ENCODE peak calls at places on chromosome 12, in eight cellular contexts. A is vagina; W is CD8-positive, alpha-beta T cell; K is body of pancreas; G is kidney; S is colonic mucosa; I is BE2C; E is stomach. R is an unnamed sample. For H3K4me1, the result is how much of the 10 kb centered on the place peaks cover.

GRCh38 chr12:91901675-91902074 is 244.0 kb downstream of the BTG1 start:
- DNase-seq in A (no peak), W (no peak), K (no peak), G (no peak), S (no peak), I (no peak), E (no peak), R (no peak)

GRCh38 chr12:11746024-11746771 is 96.7 kb downstream of the ETV6 start:
- DNase-seq in A (no peak), W (no peak), K (peak), G (no peak), S (no peak), I (no peak), E (no peak), R (no peak)

GRCh38 chr12:105069936-105070702 is 14.1 kb downstream of the ALDH1L2 start:
- DNase-seq in A (no peak), W (no peak), K (no peak), G (no peak), S (no peak), I (no peak), E (no peak), R (no peak)

GRCh38 chr12:11815397-11815796 is 165.9 kb downstream of the ETV6 start:
- DNase-seq in A (no peak), W (no peak), K (no peak), G (no peak), S (no peak), I (no peak), E (no peak), R (no peak)

GRCh38 chr12:17971850-17972249 is 118.1 kb downstream of the RERGL start:
- DNase-seq in A (no peak), W (no peak), K (no peak), G (no peak), S (no peak), I (no peak), E (no peak), R (no peak)

GRCh38 chr12:47986832-47987231 is 17.4 kb downstream of the COL2A1 start:
- DNase-seq in A (no peak), W (no peak), K (no peak), G (peak), S (no peak), I (no peak), E (no peak), R (peak)

GRCh38 chr12:58774731-58775130 is 145.6 kb downstream of the LRIG3 start:
- DNase-seq in A (no peak), W (no peak), K (no peak), G (no peak), S (no peak), I (no peak), E (no peak), R (no peak)

GRCh38 chr12:85310456-85311076 is 30.5 kb downstream of the ALX1 start:
- DNase-seq in A (no peak), W (no peak), K (no peak), G (no peak), S (no peak), I (no peak), E (no peak), R (no peak)

GRCh38 chr12:47034661-47035060 is 44.8 kb upstream of the PCED1B start:
- DNase-seq in A (no peak), W (no peak), K (no peak), G (no peak), S (no peak), I (no peak), E (no peak), R (no peak)

GRCh38 chr12:30967026-30967425 is 40.5 kb downstream of the TSPAN11 start:
- DNase-seq in A (no peak), W (no peak), K (no peak), G (peak), S (no peak), I (no peak), E (no peak), R (no peak)

GRCh38 chr12:93823616-93824410 is 146.6 kb downstream of the CRADD start:
- DNase-seq in A (peak), W (no peak), K (no peak), G (no peak), S (no peak), I (no peak), E (no peak), R (no peak)

GRCh38 chr12:96486751-96487150 is 2.6 kb upstream of the CFAP54 start:
- DNase-seq in A (no peak), W (no peak), K (no peak), G (no peak), S (no peak), I (no peak), E (no peak), R (no peak)

GRCh38 chr12:12979731-12980259 is 20.3 kb downstream of the HEBP1 start:
- DNase-seq in A (no peak), W (no peak), K (peak), G (no peak), S (no peak), I (no peak), E (no peak), R (no peak)

GRCh38 chr12:43501705-43502104 is 50.3 kb downstream of the ADAMTS20 start:
- DNase-seq in A (no peak), W (no peak), K (no peak), G (no peak), S (no peak), I (no peak), E (no peak), R (no peak)

GRCh38 chr12:130366159-130366558 is 28.5 kb downstream of the PIWIL1 start:
- DNase-seq in A (no peak), W (no peak), K (no peak), G (no peak), S (no peak), I (no peak), E (no peak), R (no peak)

GRCh38 chr12:64459388-64460024 is 7.6 kb downstream of the TBK1 start:
- DNase-seq in A (no peak), W (no peak), K (no peak), G (no peak), S (no peak), I (no peak), E (no peak), R (no peak)

GRCh38 chr12:132413931-132414588 is 75.9 kb upstream of the FBRSL1 start:
- DNase-seq in A (no peak), W (no peak), K (no peak), G (no peak), S (no peak), I (peak), E (no peak), R (peak)

GRCh38 chr12:25054076-25054782 is 105.3 kb upstream of the BCAT1 start:
- DNase-seq in A (no peak), W (no peak), K (no peak), G (no peak), S (no peak), I (no peak), E (no peak), R (no peak)

GRCh38 chr12:31749024-31749704 is 20.3 kb upstream of the AMN1 start:
- DNase-seq in A (peak), W (peak), K (peak), G (no peak), S (peak), I (no peak), E (peak), R (peak)

GRCh38 chr12:51953925-51954324 is 2.4 kb downstream of the ACVR1B start:
- DNase-seq in A (peak), W (no peak), K (no peak), G (no peak), S (no peak), I (no peak), E (no peak), R (no peak)

GRCh38 chr12:51951199-51951842 is at the start of gene ACVR1B:
- DNase-seq in A (peak), W (peak), K (peak), G (peak), S (peak), I (peak), E (peak), R (peak)

GRCh38 chr12:51954465-51955361 is 3.2 kb downstream of the ACVR1B start:
- DNase-seq in A (no peak), W (no peak), K (peak), G (no peak), S (peak), I (no peak), E (peak), R (no peak)

GRCh38 chr12:51951843-51952722 is 584 bp downstream of the ACVR1B start:
- DNase-seq in A (peak), W (peak), K (no peak), G (peak), S (peak), I (peak), E (no peak), R (peak)

GRCh38 chr12:51953011-51953568 is 1.6 kb downstream of the ACVR1B start:
- DNase-seq in A (peak), W (no peak), K (no peak), G (no peak), S (peak), I (peak), E (no peak), R (no peak)
- H3K4me3 ChIP-seq in A (peak), W (no peak), K (peak), G (peak), S (peak), I (peak), E (peak), R (no peak)

GRCh38 chr12:19654630-19655384 is 215.5 kb downstream of the AEBP2 start:
- DNase-seq in A (no peak), W (no peak), K (no peak), G (no peak), S (no peak), I (no peak), E (no peak), R (no peak)
- TF ChIP-seq CTCF in A (no peak), W (no peak), K (no peak), G (no peak), S (no peak), I (no peak), E (no peak), R (no peak)

GRCh38 chr12:108297895-108298760 is 41.0 kb downstream of the CMKLR1 start:
- DNase-seq in A (no peak), W (no peak), K (no peak), G (peak), S (no peak), I (no peak), E (no peak), R (no peak)
- H3K4me1 ChIP-seq in A (under half), W (under half), K (under half), G (under half), S (under half), I (under half), E (under half), R (under half)

GRCh38 chr12:110001596-110001995 is 2.4 kb downstream of the ANKRD13A start:
- DNase-seq in A (no peak), W (no peak), K (no peak), G (no peak), S (no peak), I (no peak), E (no peak), R (no peak)
- H3K4me3 ChIP-seq in A (no peak), W (no peak), K (no peak), G (no peak), S (no peak), I (no peak), E (no peak), R (no peak)

GRCh38 chr12:100745378-100746071 is 49.1 kb upstream of the ANO4 start:
- DNase-seq in A (no peak), W (no peak), K (no peak), G (no peak), S (no peak), I (no peak), E (no peak), R (no peak)

GRCh38 chr12:100738086-100738485 is 56.5 kb upstream of the ANO4 start:
- DNase-seq in A (no peak), W (no peak), K (no peak), G (no peak), S (no peak), I (no peak), E (no peak), R (no peak)

GRCh38 chr12:100737168-100737567 is 57.4 kb upstream of the ANO4 start:
- DNase-seq in A (no peak), W (no peak), K (no peak), G (no peak), S (no peak), I (no peak), E (no peak), R (no peak)

GRCh38 chr12:100743060-100743459 is 51.5 kb upstream of the ANO4 start:
- DNase-seq in A (no peak), W (no peak), K (no peak), G (no peak), S (no peak), I (no peak), E (no peak), R (no peak)

GRCh38 chr12:100741084-100741711 is 53.4 kb upstream of the ANO4 start:
- DNase-seq in A (no peak), W (no peak), K (peak), G (no peak), S (peak), I (no peak), E (no peak), R (no peak)
- TF ChIP-seq CTCF in A (peak), W (peak), K (peak), G (peak), S (peak), I (peak), E (no peak), R (peak)

DNA sequence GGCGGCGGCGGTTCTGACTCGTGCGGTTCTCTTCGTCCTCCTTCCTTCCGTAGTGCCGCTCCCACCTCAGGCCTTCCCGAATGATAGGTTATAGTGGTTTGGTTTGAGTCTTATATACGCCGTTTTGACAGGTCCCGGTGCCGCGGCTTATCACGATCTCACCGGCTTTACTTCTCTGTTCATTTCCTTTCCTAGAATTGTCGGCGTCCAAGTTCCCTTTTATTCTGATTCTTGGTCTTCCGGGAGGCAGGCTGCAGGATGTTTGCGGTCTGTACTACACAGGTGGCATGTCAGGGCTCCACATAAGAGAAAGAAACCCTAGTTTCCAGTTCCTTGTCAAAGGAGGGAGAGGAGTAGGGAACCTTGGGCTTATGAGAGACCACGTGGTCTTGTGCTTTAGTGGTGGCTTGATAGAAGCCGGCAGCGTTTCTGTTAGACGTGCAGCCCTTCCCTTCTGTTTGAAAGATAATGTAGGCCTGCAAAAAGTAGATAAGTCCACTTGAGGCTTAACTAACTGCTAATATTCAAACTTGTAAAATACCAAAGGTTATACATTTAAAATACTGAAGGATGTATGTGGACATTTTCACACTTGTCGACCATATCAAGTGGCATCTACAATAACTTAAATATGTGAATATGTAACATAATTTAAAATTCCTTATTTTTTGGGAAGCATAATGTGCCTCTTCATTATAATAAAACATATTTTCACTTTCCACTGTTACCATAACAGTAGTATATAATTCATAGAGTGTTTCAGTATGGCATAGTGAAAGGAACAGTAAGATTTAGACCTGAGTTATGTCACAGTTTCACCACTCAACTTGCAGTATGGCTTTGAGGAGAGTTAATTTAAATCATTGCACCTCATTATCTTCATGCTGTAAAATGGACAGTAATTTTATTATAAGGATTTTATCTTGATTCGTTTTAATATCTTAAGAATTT is 804 bp downstream of the USP15 start:
- DNase-seq in A (no peak), W (peak), K (peak), G (no peak), S (peak), I (peak), E (peak), R (no peak)
- H3K4me1 ChIP-seq in A (half or more), W (half or more), K (half or more), G (under half), S (under half), I (under half), E (under half), R (under half)

GRCh38 chr12:54495327-54495726 is 2.2 kb upstream of the NCKAP1L start:
- DNase-seq in A (no peak), W (no peak), K (no peak), G (no peak), S (no peak), I (no peak), E (no peak), R (no peak)

GRCh38 chr12:54502485-54502884 is 4.9 kb downstream of the NCKAP1L start:
- DNase-seq in A (no peak), W (no peak), K (no peak), G (no peak), S (no peak), I (no peak), E (no peak), R (no peak)

DNA sequence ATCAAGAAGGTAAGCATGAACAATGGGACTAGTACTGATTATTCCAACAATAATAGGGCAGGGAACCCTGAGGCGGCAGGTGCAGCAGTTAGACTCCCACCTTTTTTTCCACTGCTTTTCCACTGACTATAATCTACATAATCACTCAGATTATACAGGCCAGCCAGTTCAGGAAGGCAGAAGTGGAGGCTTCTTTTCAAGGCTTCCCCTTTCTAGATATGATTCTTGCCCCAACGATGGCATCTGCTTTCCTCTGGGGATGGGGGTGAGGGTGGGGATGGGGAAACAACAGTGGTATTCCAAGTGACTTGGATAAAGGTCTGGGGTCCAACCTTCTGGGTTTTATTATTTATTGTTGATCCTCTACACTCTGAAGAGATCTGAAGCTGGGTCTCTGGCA is 331 bp downstream of the NCKAP1L start:
- DNase-seq in A (no peak), W (no peak), K (no peak), G (no peak), S (no peak), I (no peak), E (no peak), R (no peak)
- H3K4me3 ChIP-seq in A (no peak), W (peak), K (no peak), G (peak), S (peak), I (no peak), E (peak), R (no peak)

DNA sequence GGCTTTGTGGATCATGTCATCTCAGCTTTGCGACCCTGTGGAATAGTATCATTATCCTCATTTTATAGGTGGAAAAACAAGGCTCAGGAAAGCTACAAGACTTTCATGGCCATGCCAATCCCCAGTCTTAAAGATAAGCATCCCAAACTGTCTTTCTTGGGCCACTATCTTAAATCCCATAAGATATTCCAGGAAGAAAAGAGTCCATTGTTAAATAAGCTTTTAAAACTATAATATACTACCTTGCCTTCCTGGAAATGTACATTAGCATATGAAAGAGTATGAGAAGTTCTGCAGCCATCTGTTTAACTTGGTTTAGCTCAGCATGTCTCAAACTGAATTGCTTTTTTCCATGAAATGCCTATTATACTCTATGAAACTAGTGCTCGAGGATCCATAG is 77.0 kb downstream of the B4GALNT3 start:
- DNase-seq in A (no peak), W (no peak), K (no peak), G (no peak), S (no peak), I (no peak), E (no peak), R (no peak)
- TF ChIP-seq CTCF in A (no peak), W (no peak), K (no peak), G (no peak), S (no peak), I (no peak), E (no peak), R (no peak)

GRCh38 chr12:52603314-52603713 is 2.1 kb upstream of the KRT72 start:
- DNase-seq in A (no peak), W (peak), K (no peak), G (no peak), S (no peak), I (no peak), E (no peak), R (no peak)

GRCh38 chr12:52601671-52602070 is 408 bp upstream of the KRT72 start:
- DNase-seq in A (no peak), W (no peak), K (no peak), G (no peak), S (no peak), I (no peak), E (no peak), R (no peak)

GRCh38 chr12:52600475-52600874 is 788 bp downstream of the KRT72 start:
- DNase-seq in A (peak), W (no peak), K (no peak), G (no peak), S (no peak), I (no peak), E (no peak), R (no peak)

GRCh38 chr12:52600941-52601481 is at the start of gene KRT72:
- DNase-seq in A (no peak), W (no peak), K (no peak), G (no peak), S (no peak), I (no peak), E (no peak), R (no peak)

GRCh38 chr12:52602552-52602951 is 1.3 kb upstream of the KRT72 start:
- DNase-seq in A (no peak), W (no peak), K (no peak), G (no peak), S (no peak), I (no peak), E (no peak), R (no peak)
- H3K4me1 ChIP-seq in A (under half), W (half or more), K (under half), G (under half), S (under half), I (under half), E (under half), R (under half)

GRCh38 chr12:115354476-115354890 is 670.5 kb upstream of the TBX3 start:
- DNase-seq in A (no peak), W (no peak), K (no peak), G (no peak), S (no peak), I (no peak), E (no peak), R (no peak)
- H3K4me3 ChIP-seq in A (peak), W (no peak), K (no peak), G (peak), S (no peak), I (no peak), E (peak), R (no peak)

R was measured in mucosa of descending colon.